ENCODE peak calls at places on chromosomes 2 and 18, in ten cellular contexts. One of them, this sample, is unnamed.
A peak's percentile ranks its signal among the peaks of the same experiment; 100 is the strongest.

GRCh38 chr2:19670303-19670702 is 231.5 kb downstream of the TTC32 start:
- DNase-seq in transverse colon: no peak
- DNase-seq in HL-60: no peak
- DNase-seq in OCI-LY7: no peak
- DNase-seq in fibroblast of villous mesenchyme: peak; percentile 77
- DNase-seq in PC-3: no peak
- DNase-seq in GM12865: no peak
- DNase-seq in foreskin fibroblast: no peak
- DNase-seq in HFFc6: no peak
- DNase-seq in thoracic aorta: no peak
- DNase-seq in this sample: no peak

GRCh38 chr2:218329027-218329825 is 27.4 kb upstream of the CATIP start:
- DNase-seq in HFFc6: no peak
- DNase-seq in GM12865: peak; percentile 84
- DNase-seq in PC-3: no peak
- DNase-seq in OCI-LY7: no peak
- DNase-seq in foreskin fibroblast: no peak
- DNase-seq in transverse colon: no peak
- DNase-seq in thoracic aorta: no peak
- DNase-seq in fibroblast of villous mesenchyme: no peak
- DNase-seq in HL-60: no peak
- DNase-seq in this sample: no peak

GRCh38 chr2:125745514-125745913 is 910.4 kb upstream of the GYPC start:
- DNase-seq in OCI-LY7: peak; percentile 1
- DNase-seq in HFFc6: peak; percentile 0
- DNase-seq in PC-3: peak; percentile 35
- DNase-seq in GM12865: peak; percentile 84
- DNase-seq in foreskin fibroblast: no peak
- DNase-seq in transverse colon: peak; percentile 37
- DNase-seq in HL-60: no peak
- DNase-seq in fibroblast of villous mesenchyme: no peak
- DNase-seq in thoracic aorta: no peak
- DNase-seq in this sample: peak; percentile 67

GRCh38 chr2:7835693-7836680 is 845.9 kb upstream of the ID2 start:
- DNase-seq in transverse colon: no peak
- DNase-seq in foreskin fibroblast: peak; percentile 35
- DNase-seq in fibroblast of villous mesenchyme: no peak
- DNase-seq in PC-3: no peak
- DNase-seq in GM12865: peak; percentile 87
- DNase-seq in HFFc6: no peak
- DNase-seq in HL-60: peak; percentile 30
- DNase-seq in thoracic aorta: no peak
- DNase-seq in OCI-LY7: peak; percentile 96
- DNase-seq in this sample: peak; percentile 32

GRCh38 chr2:134399096-134399495 is 145.2 kb downstream of the MGAT5 start:
- DNase-seq in OCI-LY7: no peak
- DNase-seq in thoracic aorta: no peak
- DNase-seq in GM12865: no peak
- DNase-seq in HL-60: no peak
- DNase-seq in fibroblast of villous mesenchyme: peak; percentile 70
- DNase-seq in PC-3: no peak
- DNase-seq in foreskin fibroblast: peak; percentile 33
- DNase-seq in transverse colon: no peak
- DNase-seq in HFFc6: no peak
- DNase-seq in this sample: peak; percentile 57

GRCh38 chr18:2847341-2848144 is 737 bp downstream of the EMILIN2 start:
- DNase-seq in OCI-LY7: no peak
- DNase-seq in PC-3: no peak
- DNase-seq in GM12865: peak; percentile 31
- DNase-seq in HL-60: peak; percentile 64
- DNase-seq in fibroblast of villous mesenchyme: peak; percentile 58
- DNase-seq in HFFc6: no peak
- DNase-seq in foreskin fibroblast: peak; percentile 80
- DNase-seq in transverse colon: no peak
- DNase-seq in thoracic aorta: no peak
- DNase-seq in this sample: no peak

GRCh38 chr2:118672055-118672454 is 175.4 kb downstream of the EN1 start:
- DNase-seq in thoracic aorta: no peak
- DNase-seq in fibroblast of villous mesenchyme: no peak
- DNase-seq in transverse colon: no peak
- DNase-seq in HFFc6: no peak
- DNase-seq in GM12865: no peak
- DNase-seq in foreskin fibroblast: no peak
- DNase-seq in OCI-LY7: no peak
- DNase-seq in HL-60: no peak
- DNase-seq in PC-3: no peak
- DNase-seq in this sample: no peak

GRCh38 chr2:105593221-105593967 is 151.3 kb upstream of the NCK2 start:
- DNase-seq in foreskin fibroblast: no peak
- DNase-seq in GM12865: no peak
- DNase-seq in HL-60: no peak
- DNase-seq in fibroblast of villous mesenchyme: no peak
- DNase-seq in OCI-LY7: no peak
- DNase-seq in HFFc6: no peak
- DNase-seq in thoracic aorta: no peak
- DNase-seq in PC-3: peak; percentile 53
- DNase-seq in transverse colon: no peak
- DNase-seq in this sample: no peak

GRCh38 chr2:136582631-136583205 is 182.6 kb upstream of the THSD7B start:
- DNase-seq in thoracic aorta: no peak
- DNase-seq in HFFc6: no peak
- DNase-seq in fibroblast of villous mesenchyme: peak; percentile 2
- DNase-seq in OCI-LY7: peak; percentile 39
- DNase-seq in GM12865: peak; percentile 35
- DNase-seq in PC-3: peak; percentile 38
- DNase-seq in HL-60: no peak
- DNase-seq in foreskin fibroblast: peak; percentile 2
- DNase-seq in transverse colon: no peak
- DNase-seq in this sample: peak; percentile 59

GRCh38 chr2:11867926-11868325 is 121.5 kb downstream of the LPIN1 start:
- DNase-seq in PC-3: peak; percentile 4
- DNase-seq in transverse colon: no peak
- DNase-seq in OCI-LY7: no peak
- DNase-seq in GM12865: peak; percentile 58
- DNase-seq in foreskin fibroblast: no peak
- DNase-seq in thoracic aorta: no peak
- DNase-seq in HFFc6: no peak
- DNase-seq in HL-60: no peak
- DNase-seq in fibroblast of villous mesenchyme: no peak
- DNase-seq in this sample: peak; percentile 89

GRCh38 chr2:20050712-20051517 is 513 bp downstream of the LAPTM4A start:
- DNase-seq in thoracic aorta: no peak
- DNase-seq in OCI-LY7: peak; percentile 77
- DNase-seq in fibroblast of villous mesenchyme: peak; percentile 79
- DNase-seq in GM12865: peak; percentile 69
- DNase-seq in PC-3: peak; percentile 60
- DNase-seq in HL-60: no peak
- DNase-seq in foreskin fibroblast: peak; percentile 82
- DNase-seq in HFFc6: peak; percentile 71
- DNase-seq in transverse colon: peak; percentile 63
- DNase-seq in this sample: peak; percentile 69

GRCh38 chr18:31399336-31400032 is 22.9 kb downstream of the DSG4 start:
- DNase-seq in HFFc6: no peak
- DNase-seq in foreskin fibroblast: no peak
- DNase-seq in OCI-LY7: no peak
- DNase-seq in transverse colon: peak; percentile 30
- DNase-seq in PC-3: peak; percentile 65
- DNase-seq in GM12865: no peak
- DNase-seq in HL-60: no peak
- DNase-seq in thoracic aorta: no peak
- DNase-seq in fibroblast of villous mesenchyme: no peak
- DNase-seq in this sample: peak; percentile 74

GRCh38 chr2:143545643-143546275 is 416.5 kb downstream of the ARHGAP15 start:
- DNase-seq in foreskin fibroblast: peak; percentile 56
- DNase-seq in HL-60: no peak
- DNase-seq in fibroblast of villous mesenchyme: no peak
- DNase-seq in thoracic aorta: no peak
- DNase-seq in HFFc6: no peak
- DNase-seq in PC-3: no peak
- DNase-seq in OCI-LY7: no peak
- DNase-seq in GM12865: no peak
- DNase-seq in transverse colon: no peak
- DNase-seq in this sample: no peak

GRCh38 chr2:56168163-56168562 is 15.6 kb upstream of the CCDC85A start:
- DNase-seq in thoracic aorta: no peak
- DNase-seq in HFFc6: peak; percentile 75
- DNase-seq in PC-3: peak; percentile 60
- DNase-seq in OCI-LY7: no peak
- DNase-seq in GM12865: no peak
- DNase-seq in fibroblast of villous mesenchyme: peak; percentile 37
- DNase-seq in foreskin fibroblast: no peak
- DNase-seq in transverse colon: no peak
- DNase-seq in HL-60: no peak
- DNase-seq in this sample: peak; percentile 60

GRCh38 chr18:21904856-21905255 is 164.3 kb downstream of the MIB1 start:
- DNase-seq in foreskin fibroblast: no peak
- DNase-seq in thoracic aorta: no peak
- DNase-seq in HL-60: no peak
- DNase-seq in PC-3: peak; percentile 9
- DNase-seq in fibroblast of villous mesenchyme: no peak
- DNase-seq in OCI-LY7: no peak
- DNase-seq in GM12865: no peak
- DNase-seq in transverse colon: no peak
- DNase-seq in HFFc6: no peak
- DNase-seq in this sample: no peak

GRCh38 chr2:210288376-210288775 is 26.6 kb downstream of the MYL1 start:
- DNase-seq in foreskin fibroblast: no peak
- DNase-seq in thoracic aorta: no peak
- DNase-seq in transverse colon: no peak
- DNase-seq in PC-3: no peak
- DNase-seq in HL-60: no peak
- DNase-seq in GM12865: no peak
- DNase-seq in fibroblast of villous mesenchyme: no peak
- DNase-seq in HFFc6: no peak
- DNase-seq in OCI-LY7: no peak
- DNase-seq in this sample: no peak

GRCh38 chr2:108169982-108170625 is 69.7 kb upstream of the SULT1C3 start:
- DNase-seq in foreskin fibroblast: peak; percentile 14
- DNase-seq in GM12865: peak; percentile 13
- DNase-seq in HL-60: no peak
- DNase-seq in PC-3: peak; percentile 61
- DNase-seq in OCI-LY7: peak; percentile 10
- DNase-seq in fibroblast of villous mesenchyme: peak; percentile 24
- DNase-seq in HFFc6: peak; percentile 32
- DNase-seq in thoracic aorta: no peak
- DNase-seq in transverse colon: no peak
- DNase-seq in this sample: peak; percentile 42
- TF ChIP-seq CTCF in foreskin fibroblast: peak; percentile 31
- TF ChIP-seq CTCF in GM12865: peak; percentile 41
- TF ChIP-seq CTCF in HL-60: no peak
- TF ChIP-seq CTCF in PC-3: peak; percentile 69
- TF ChIP-seq CTCF in OCI-LY7: peak; percentile 76
- TF ChIP-seq CTCF in fibroblast of villous mesenchyme: peak; percentile 51
- TF ChIP-seq CTCF in HFFc6: peak; percentile 75
- TF ChIP-seq CTCF in thoracic aorta: no peak
- TF ChIP-seq CTCF in transverse colon: peak; percentile 27
- TF ChIP-seq CTCF in this sample: peak; percentile 43

GRCh38 chr2:75133621-75134020 is 65.7 kb downstream of the TACR1 start:
- DNase-seq in transverse colon: no peak
- DNase-seq in OCI-LY7: no peak
- DNase-seq in thoracic aorta: no peak
- DNase-seq in HFFc6: no peak
- DNase-seq in HL-60: no peak
- DNase-seq in foreskin fibroblast: no peak
- DNase-seq in GM12865: no peak
- DNase-seq in fibroblast of villous mesenchyme: no peak
- DNase-seq in PC-3: no peak
- DNase-seq in this sample: no peak

GRCh38 chr2:75134802-75135201 is 64.5 kb downstream of the TACR1 start:
- DNase-seq in thoracic aorta: no peak
- DNase-seq in GM12865: no peak
- DNase-seq in PC-3: no peak
- DNase-seq in HL-60: no peak
- DNase-seq in HFFc6: no peak
- DNase-seq in fibroblast of villous mesenchyme: no peak
- DNase-seq in OCI-LY7: no peak
- DNase-seq in transverse colon: no peak
- DNase-seq in foreskin fibroblast: no peak
- DNase-seq in this sample: no peak

GRCh38 chr2:75136001-75136400 is 63.3 kb downstream of the TACR1 start:
- DNase-seq in fibroblast of villous mesenchyme: no peak
- DNase-seq in HFFc6: no peak
- DNase-seq in GM12865: no peak
- DNase-seq in thoracic aorta: no peak
- DNase-seq in HL-60: no peak
- DNase-seq in transverse colon: no peak
- DNase-seq in foreskin fibroblast: no peak
- DNase-seq in OCI-LY7: no peak
- DNase-seq in PC-3: no peak
- DNase-seq in this sample: no peak

DNA sequence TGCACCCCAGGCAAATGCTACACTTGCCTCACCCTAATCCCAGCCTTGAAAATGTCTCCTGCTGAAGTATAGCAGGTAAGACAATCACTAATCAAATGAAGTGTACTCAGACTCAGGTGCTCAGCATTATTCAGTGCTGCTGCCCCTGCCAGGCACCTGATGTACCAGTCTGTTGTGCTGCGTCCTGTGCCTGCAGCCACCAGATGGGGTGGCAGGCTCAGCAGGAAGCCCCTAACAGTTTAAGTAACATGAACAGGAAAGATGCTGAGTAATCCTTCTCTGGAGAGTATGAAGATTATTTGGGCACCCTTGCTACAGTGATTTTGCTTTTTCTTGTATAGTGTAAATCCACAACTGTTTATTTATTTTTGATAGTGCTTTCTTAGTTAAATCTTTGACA is 69.1 kb downstream of the TACR1 start:
- DNase-seq in HFFc6: no peak
- DNase-seq in GM12865: peak; percentile 24
- DNase-seq in thoracic aorta: no peak
- DNase-seq in OCI-LY7: peak; percentile 4
- DNase-seq in PC-3: peak; percentile 24
- DNase-seq in foreskin fibroblast: no peak
- DNase-seq in transverse colon: no peak
- DNase-seq in fibroblast of villous mesenchyme: no peak
- DNase-seq in HL-60: no peak
- DNase-seq in this sample: peak; percentile 30
- TF ChIP-seq CTCF in HFFc6: no peak
- TF ChIP-seq CTCF in GM12865: no peak
- TF ChIP-seq CTCF in thoracic aorta: peak; percentile 25
- TF ChIP-seq CTCF in OCI-LY7: peak; percentile 39
- TF ChIP-seq CTCF in PC-3: peak; percentile 52
- TF ChIP-seq CTCF in foreskin fibroblast: no peak
- TF ChIP-seq CTCF in transverse colon: no peak
- TF ChIP-seq CTCF in fibroblast of villous mesenchyme: no peak
- TF ChIP-seq CTCF in HL-60: no peak
- TF ChIP-seq CTCF in this sample: no peak

GRCh38 chr2:46857871-46858696 is 57.5 kb downstream of the MCFD2 start:
- DNase-seq in transverse colon: no peak
- DNase-seq in PC-3: no peak
- DNase-seq in GM12865: no peak
- DNase-seq in OCI-LY7: no peak
- DNase-seq in fibroblast of villous mesenchyme: peak; percentile 93
- DNase-seq in HFFc6: peak; percentile 95
- DNase-seq in foreskin fibroblast: peak; percentile 54
- DNase-seq in HL-60: no peak
- DNase-seq in thoracic aorta: no peak
- DNase-seq in this sample: no peak
- TF ChIP-seq CTCF in transverse colon: no peak
- TF ChIP-seq CTCF in PC-3: no peak
- TF ChIP-seq CTCF in GM12865: no peak
- TF ChIP-seq CTCF in OCI-LY7: no peak
- TF ChIP-seq CTCF in fibroblast of villous mesenchyme: no peak
- TF ChIP-seq CTCF in HFFc6: peak; percentile 51
- TF ChIP-seq CTCF in foreskin fibroblast: no peak
- TF ChIP-seq CTCF in HL-60: no peak
- TF ChIP-seq CTCF in thoracic aorta: no peak
- TF ChIP-seq CTCF in this sample: no peak

GRCh38 chr18:50967714-50968661 is at the start of gene ELAC1:
- DNase-seq in thoracic aorta: peak; percentile 35
- DNase-seq in PC-3: peak; percentile 65
- DNase-seq in GM12865: peak; percentile 90
- DNase-seq in fibroblast of villous mesenchyme: peak; percentile 80
- DNase-seq in transverse colon: peak; percentile 81
- DNase-seq in OCI-LY7: peak; percentile 77
- DNase-seq in foreskin fibroblast: peak; percentile 92
- DNase-seq in HFFc6: peak; percentile 81
- DNase-seq in HL-60: peak; percentile 82
- DNase-seq in this sample: peak; percentile 72
- TF ChIP-seq CTCF in thoracic aorta: no peak
- TF ChIP-seq CTCF in PC-3: no peak
- TF ChIP-seq CTCF in GM12865: no peak
- TF ChIP-seq CTCF in fibroblast of villous mesenchyme: no peak
- TF ChIP-seq CTCF in transverse colon: no peak
- TF ChIP-seq CTCF in OCI-LY7: no peak
- TF ChIP-seq CTCF in foreskin fibroblast: no peak
- TF ChIP-seq CTCF in HFFc6: peak; percentile 43
- TF ChIP-seq CTCF in HL-60: no peak
- TF ChIP-seq CTCF in this sample: no peak

This sample was measured in MCF 10A.